ENCODE peak calls at places on chromosomes 6 and 20, in seven cellular contexts. Q is lower leg skin; O is breast epithelium; H is activated T-cell treated with anti-CD3 and anti-CD28 coated beads, Interleukin-2, amount 50 U/mL, for 72 hours; B is EL; G is nucleus accumbens; V is psoas muscle. Z is an unnamed sample.

GRCh38 chr6:6734463-6735455 is 146.2 kb downstream of the LY86 start:
- DNase-seq in Q (no peak), O (no peak), H (no peak), B (no peak), G (no peak), V (no peak), Z (no peak)

GRCh38 chr6:14910692-14911547 is 334.9 kb upstream of the JARID2 start:
- DNase-seq in Q (peak), O (no peak), H (peak), B (peak), G (no peak), V (peak), Z (peak)

GRCh38 chr6:167919349-167919748 is 78.1 kb upstream of the KIF25 start:
- DNase-seq in Q (no peak), O (no peak), H (no peak), B (no peak), G (no peak), V (no peak), Z (no peak)

GRCh38 chr20:3383878-3384495 is 23.5 kb downstream of the DNAAF9 start:
- DNase-seq in Q (no peak), O (no peak), H (peak), B (no peak), G (no peak), V (no peak), Z (no peak)

GRCh38 chr20:47789081-47789998 is 4.1 kb upstream of the SULF2 start:
- DNase-seq in Q (no peak), O (no peak), H (no peak), B (no peak), G (no peak), V (no peak), Z (no peak)

GRCh38 chr6:128491041-128491642 is 29.3 kb downstream of the PTPRK start:
- DNase-seq in Q (no peak), O (peak), H (no peak), B (no peak), G (no peak), V (no peak), Z (no peak)

GRCh38 chr6:18211338-18211737 is 53.0 kb downstream of the DEK start:
- DNase-seq in Q (no peak), O (no peak), H (peak), B (no peak), G (no peak), V (no peak), Z (peak)

GRCh38 chr6:21393426-21394165 is 200.0 kb upstream of the SOX4 start:
- DNase-seq in Q (no peak), O (no peak), H (no peak), B (no peak), G (no peak), V (no peak), Z (no peak)

GRCh38 chr20:50577175-50578018 is 67.2 kb downstream of the PTPN1 start:
- DNase-seq in Q (no peak), O (peak), H (no peak), B (no peak), G (no peak), V (peak), Z (no peak)